ENCODE peak calls at places on chromosome X, in nine cellular contexts. X is stimulated activated CD8-positive, alpha-beta memory T cell treated with anti-CD3 and anti-CD28 coated beads, Interleukin-4, amount 100 ng/mL, for 48 hours; R is activated naive CD4-positive, alpha-beta T cell; Y is caudate nucleus; F is endothelial cell of umbilical vein; G is C1 segment of cervical spinal cord; C is endothelial cell; E is AG08395; V is lower lobe of right lung. D is an unnamed sample.
A peak's percentile ranks its signal among the peaks of the same experiment; 100 is the strongest.

GRCh38 chrX:9171841-9172240 is 137.9 kb upstream of the FAM9B start:
- DNase-seq in X (no peak), R (no peak), Y (no peak), F (peak; percentile 1), G (no peak), C (no peak), E (peak; percentile 56), V (no peak), D (peak; percentile 72)

GRCh38 chrX:23372220-23372902 is 37.7 kb downstream of the PTCHD1 start:
- DNase-seq in X (no peak), R (no peak), Y (no peak), F (no peak), G (no peak), C (no peak), E (no peak), V (no peak), D (no peak)

GRCh38 chrX:75989806-75990590 is 182.9 kb upstream of the PBDC1 start:
- DNase-seq in X (no peak), R (no peak), Y (no peak), F (no peak), G (no peak), C (no peak), E (no peak), V (no peak), D (no peak)

GRCh38 chrX:45748443-45748842 is 547.8 kb upstream of the DIPK2B start:
- DNase-seq in X (no peak), R (no peak), Y (no peak), F (no peak), G (no peak), C (no peak), E (no peak), V (no peak), D (no peak)

GRCh38 chrX:129665916-129666644 is 11.3 kb upstream of the APLN start:
- DNase-seq in X (no peak), R (no peak), Y (no peak), F (peak; percentile 87), G (no peak), C (no peak), E (peak; percentile 86), V (no peak), D (peak; percentile 48)

GRCh38 chrX:154348114-154348531 is 26.3 kb downstream of the FLNA start:
- DNase-seq in X (no peak), R (no peak), Y (no peak), F (no peak), G (no peak), C (no peak), E (no peak), V (peak; percentile 19), D (no peak)

GRCh38 chrX:13430136-13430827 is 110.4 kb upstream of the ATXN3L start:
- DNase-seq in X (no peak), R (no peak), Y (no peak), F (no peak), G (no peak), C (no peak), E (no peak), V (no peak), D (no peak)

GRCh38 chrX:71540801-71541545 is 8.1 kb downstream of the OGT start:
- DNase-seq in X (no peak), R (no peak), Y (no peak), F (no peak), G (no peak), C (no peak), E (no peak), V (no peak), D (no peak)

GRCh38 chrX:10988653-10989052 is 122.5 kb upstream of the HCCS start:
- DNase-seq in X (no peak), R (no peak), Y (no peak), F (no peak), G (no peak), C (no peak), E (no peak), V (no peak), D (no peak)

GRCh38 chrX:77899081-77899828 is at the start of gene COX7B:
- DNase-seq in X (peak; percentile 54), R (no peak), Y (peak; percentile 35), F (peak; percentile 94), G (peak; percentile 15), C (peak; percentile 56), E (peak; percentile 65), V (peak; percentile 45), D (peak; percentile 80)

GRCh38 chrX:14015941-14016340 is 13.8 kb downstream of the GEMIN8 start:
- DNase-seq in X (no peak), R (no peak), Y (no peak), F (no peak), G (no peak), C (no peak), E (no peak), V (no peak), D (no peak)

GRCh38 chrX:17923546-17923945 is 62.4 kb upstream of the RAI2 start:
- DNase-seq in X (no peak), R (no peak), Y (no peak), F (no peak), G (no peak), C (no peak), E (no peak), V (no peak), D (no peak)

GRCh38 chrX:136063340-136064079 is 78.3 kb downstream of the SLC9A6 start:
- DNase-seq in X (no peak), R (no peak), Y (no peak), F (no peak), G (no peak), C (no peak), E (no peak), V (peak; percentile 49), D (no peak)

GRCh38 chrX:153761863-153762262 is 2.2 kb upstream of the PLXNB3 start:
- DNase-seq in X (no peak), R (no peak), Y (no peak), F (no peak), G (no peak), C (no peak), E (no peak), V (no peak), D (no peak)

GRCh38 chrX:53479295-53479694 is 45.1 kb upstream of the HSD17B10 start:
- DNase-seq in X (no peak), R (no peak), Y (no peak), F (no peak), G (no peak), C (no peak), E (no peak), V (no peak), D (no peak)

GRCh38 chrX:154374361-154375155 is at the start of gene FLNA:
- DNase-seq in X (peak; percentile 57), R (no peak), Y (no peak), F (no peak), G (no peak), C (peak; percentile 19), E (no peak), V (no peak), D (no peak)

D was measured in kidney epithelial cell.